ENCODE peak calls at places on chromosomes 13 and 19, in four cellular contexts. J is heart right ventricle, L is A549, Z is ascending aorta. E is an unnamed sample.
A peak's percentile ranks its signal among the peaks of the same experiment; 100 is the strongest.

GRCh38 chr19:17309198-17309961 is at the start of gene DDA1:
- DNase-seq in L (peak; percentile 99), J (peak; percentile 100), Z (peak; percentile 100), E (peak; percentile 100)

GRCh38 chr13:44362394-44363040 is 11.1 kb upstream of the SERP2 start:
- DNase-seq in J (no peak), Z (no peak), L (no peak), E (no peak)

GRCh38 chr19:52626915-52627314 is 11.2 kb downstream of the ZNF83 start:
- DNase-seq in L (no peak), Z (no peak), J (no peak), E (no peak)

GRCh38 chr19:34960103-34960805 is 3.8 kb downstream of the ZNF792 start:
- DNase-seq in Z (no peak), J (no peak), L (no peak), E (no peak)

GRCh38 chr13:79354285-79354684 is 51.8 kb downstream of the RBM26 start:
- DNase-seq in L (no peak), Z (no peak), J (no peak), E (no peak)

GRCh38 chr13:51249767-51250741 is 27.9 kb downstream of the FAM124A start:
- DNase-seq in Z (no peak), J (no peak), L (no peak), E (peak; percentile 18)

GRCh38 chr13:51733656-51734334 is 70.2 kb downstream of the DHRS12 start:
- DNase-seq in Z (no peak), L (no peak), J (no peak), E (no peak)

GRCh38 chr13:90640976-90641375 is 706.5 kb upstream of the MIR17HG start:
- DNase-seq in Z (no peak), J (no peak), L (no peak), E (no peak)

GRCh38 chr19:23547156-23547555 is 139.9 kb downstream of the ZNF675 start:
- DNase-seq in L (no peak), Z (no peak), J (no peak), E (no peak)

GRCh38 chr13:93535256-93535655 is 308.6 kb downstream of the GPC6 start:
- DNase-seq in Z (no peak), L (peak; percentile 2), J (no peak), E (no peak)

GRCh38 chr19:56995298-56995697 is 124.5 kb upstream of the USP29 start:
- DNase-seq in Z (no peak), J (no peak), L (no peak), E (no peak)

GRCh38 chr19:55419089-55419488 is 11.5 kb upstream of the UBE2S start:
- DNase-seq in Z (no peak), J (no peak), L (no peak), E (no peak)

GRCh38 chr19:10219678-10220077 is 11.5 kb downstream of the S1PR2 start:
- DNase-seq in L (peak; percentile 61), Z (no peak), J (no peak), E (no peak)

GRCh38 chr19:18225702-18226468 is at the start of gene PDE4C:
- DNase-seq in L (no peak), J (peak; percentile 57), Z (no peak), E (no peak)

GRCh38 chr13:51873419-51873818 is 11.7 kb downstream of the CCDC70 start:
- DNase-seq in J (no peak), Z (peak; percentile 30), L (no peak), E (no peak)

GRCh38 chr13:101514695-101515275 is 62.3 kb downstream of the ITGBL1 start:
- DNase-seq in J (peak; percentile 23), Z (no peak), L (peak; percentile 67), E (no peak)

GRCh38 chr13:102768914-102769313 is 4.7 kb downstream of the TEX30 start:
- DNase-seq in J (no peak), Z (no peak), L (no peak), E (no peak)

GRCh38 chr19:52901842-52902241 is 4.4 kb upstream of the ZNF320 start:
- DNase-seq in L (no peak), J (no peak), Z (no peak), E (no peak)

GRCh38 chr19:17389288-17389687 is 4.7 kb downstream of the CCDC194 start:
- DNase-seq in L (no peak), Z (no peak), J (no peak), E (no peak)

GRCh38 chr13:107441279-107441678 is 774.1 kb downstream of the LIG4 start:
- DNase-seq in L (no peak), Z (no peak), J (no peak), E (no peak)

GRCh38 chr19:55431183-55431582 is 11.9 kb downstream of the SHISA7 start:
- DNase-seq in J (no peak), Z (no peak), L (no peak), E (no peak)

GRCh38 chr19:55158848-55159793 is 1.6 kb upstream of the TNNI3 start:
- DNase-seq in Z (no peak), J (peak; percentile 87), L (peak; percentile 47), E (no peak)

GRCh38 chr13:43405457-43405856 is 381.3 kb downstream of the ENOX1 start:
- DNase-seq in J (no peak), Z (no peak), L (peak; percentile 25), E (no peak)

GRCh38 chr13:32391101-32391620 is 36.8 kb downstream of the N4BP2L1 start:
- DNase-seq in J (no peak), L (peak; percentile 1), Z (no peak), E (no peak)

GRCh38 chr13:73673931-73674330 is 460.3 kb downstream of the KLF12 start:
- DNase-seq in J (no peak), L (no peak), Z (no peak), E (no peak)

GRCh38 chr19:32873560-32873959 is 4.0 kb upstream of the SLC7A9 start:
- DNase-seq in Z (no peak), J (no peak), L (no peak), E (no peak)

GRCh38 chr19:35058370-35058769 is 16.8 kb downstream of the HPN start:
- DNase-seq in Z (no peak), J (no peak), L (no peak), E (no peak)

GRCh38 chr19:10660346-10660745 is 6.2 kb downstream of the ILF3 start:
- DNase-seq in Z (no peak), J (no peak), L (no peak), E (no peak)

GRCh38 chr13:80504453-80504852 is 163.5 kb upstream of the SPRY2 start:
- DNase-seq in L (no peak), Z (no peak), J (peak; percentile 14), E (no peak)

GRCh38 chr19:56964526-56964925 is 124.0 kb upstream of the PEG3 start:
- DNase-seq in L (no peak), Z (no peak), J (no peak), E (no peak)

GRCh38 chr19:51114087-51114714 is 6.0 kb upstream of the CTU1 start:
- DNase-seq in Z (no peak), J (no peak), L (no peak), E (no peak)

GRCh38 chr19:10916602-10917001 is 11.8 kb downstream of the YIPF2 start:
- DNase-seq in J (no peak), L (no peak), Z (no peak), E (no peak)

GRCh38 chr13:111659842-111660241 is 339.4 kb downstream of the TEX29 start:
- DNase-seq in Z (no peak), L (no peak), J (no peak), E (no peak)

GRCh38 chr13:110006304-110006703 is 219.9 kb upstream of the IRS2 start:
- DNase-seq in L (peak; percentile 27), J (no peak), Z (no peak), E (no peak)

GRCh38 chr13:49641810-49642291 is 13.5 kb downstream of the ARL11 start:
- DNase-seq in Z (peak; percentile 74), J (peak; percentile 31), L (no peak), E (no peak)
- H3K27ac ChIP-seq in Z (peak overlapping the region; percentile 48), J (no peak overlapping the region), L (no peak overlapping the region), E (no peak overlapping the region)

GRCh38 chr13:34777914-34778303 is 164.2 kb upstream of the NBEA start:
- DNase-seq in L (no peak), J (no peak), Z (no peak), E (no peak)

GRCh38 chr13:34776984-34777913 is 164.8 kb upstream of the NBEA start:
- DNase-seq in L (no peak), Z (no peak), J (no peak), E (no peak)

GRCh38 chr13:34776390-34776981 is 165.6 kb upstream of the NBEA start:
- DNase-seq in J (no peak), L (no peak), Z (no peak), E (no peak)

DNA sequence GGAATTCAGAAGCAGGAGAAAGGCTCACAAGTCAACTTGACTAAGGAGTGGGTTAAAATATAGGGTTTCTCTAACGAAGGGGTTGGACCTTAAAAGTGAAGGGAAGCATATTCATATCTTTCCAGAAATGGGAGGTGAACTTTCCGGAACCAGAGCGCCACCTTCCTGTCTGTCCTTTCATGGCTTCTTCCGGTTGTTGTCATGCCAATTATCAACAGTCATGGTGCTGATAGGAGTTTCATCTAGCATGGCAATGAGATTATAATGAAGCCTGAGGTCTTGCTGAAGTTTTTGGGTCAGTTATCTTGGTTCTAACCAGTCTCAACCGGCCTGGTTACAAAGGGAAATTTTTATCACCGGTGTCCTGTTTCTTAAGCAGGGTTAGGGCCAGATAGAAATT is 162.9 kb upstream of the NBEA start:
- DNase-seq in J (no peak), Z (no peak), L (peak; percentile 20), E (no peak)
- TF ChIP-seq CTCF in J (no peak), Z (no peak), L (no peak), E (no peak)

GRCh38 chr19:14957464-14957863 is 16.2 kb downstream of the OR7C2 start:
- DNase-seq in Z (no peak), L (no peak), J (no peak), E (no peak)

GRCh38 chr19:14950421-14950820 is 9.1 kb downstream of the OR7C2 start:
- DNase-seq in L (no peak), J (no peak), Z (no peak), E (no peak)

GRCh38 chr19:14949876-14950275 is 8.6 kb downstream of the OR7C2 start:
- DNase-seq in Z (no peak), J (no peak), L (no peak), E (no peak)

GRCh38 chr19:14952767-14953166 is 11.5 kb downstream of the OR7C2 start:
- DNase-seq in J (no peak), Z (no peak), L (no peak), E (no peak)

GRCh38 chr19:14954071-14954655 is 12.9 kb downstream of the OR7C2 start:
- DNase-seq in L (no peak), Z (no peak), J (no peak), E (peak; percentile 15)
- H3K4me1 ChIP-seq in L (no peaks in the 10 kb centered on the region), Z (no peaks in the 10 kb centered on the region), J (no peaks in the 10 kb centered on the region), E (no peaks in the 10 kb centered on the region)

GRCh38 chr19:48772503-48772953 is 17.2 kb downstream of the FGF21 start:
- DNase-seq in Z (no peak), L (no peak), J (peak; percentile 55), E (peak; percentile 87)
- H3K27ac ChIP-seq in Z (no peak overlapping the region), L (no peak overlapping the region), J (peak overlapping the region; percentile 69), E (peak overlapping the region; percentile 78)